ENCODE peak calls at places on chromosomes 13 and 19, in ten cellular contexts. One of them, this sample, is unnamed.

GRCh38 chr13:45105895-45106294 is 14.4 kb upstream of the GTF2F2 start:
- DNase-seq in heart left ventricle: no peak
- DNase-seq in SJSA1: no peak
- DNase-seq in H9: no peak
- DNase-seq in aorta: no peak
- DNase-seq in CD8-positive, alpha-beta T cell: no peak
- DNase-seq in NT2/D1: no peak
- DNase-seq in CD8-positive, alpha-beta memory T cell: no peak
- DNase-seq in left ventricle myocardium inferior: no peak
- DNase-seq in fibroblast of lung: no peak
- DNase-seq in this sample: no peak

GRCh38 chr19:49152218-49152550 is 3.0 kb downstream of the HRC start:
- DNase-seq in left ventricle myocardium inferior: no peak
- DNase-seq in SJSA1: no peak
- DNase-seq in CD8-positive, alpha-beta memory T cell: no peak
- DNase-seq in aorta: no peak
- DNase-seq in NT2/D1: no peak
- DNase-seq in CD8-positive, alpha-beta T cell: no peak
- DNase-seq in fibroblast of lung: no peak
- DNase-seq in heart left ventricle: no peak
- DNase-seq in H9: no peak
- DNase-seq in this sample: no peak

GRCh38 chr13:65748227-65748626 is 1481.9 kb downstream of the PCDH9 start:
- DNase-seq in left ventricle myocardium inferior: no peak
- DNase-seq in fibroblast of lung: no peak
- DNase-seq in heart left ventricle: no peak
- DNase-seq in CD8-positive, alpha-beta memory T cell: no peak
- DNase-seq in CD8-positive, alpha-beta T cell: no peak
- DNase-seq in aorta: no peak
- DNase-seq in NT2/D1: no peak
- DNase-seq in SJSA1: no peak
- DNase-seq in H9: no peak
- DNase-seq in this sample: no peak

GRCh38 chr13:111384441-111385181 is 64.2 kb downstream of the TEX29 start:
- DNase-seq in SJSA1: peak; percentile 47
- DNase-seq in CD8-positive, alpha-beta memory T cell: no peak
- DNase-seq in left ventricle myocardium inferior: no peak
- DNase-seq in NT2/D1: no peak
- DNase-seq in aorta: no peak
- DNase-seq in CD8-positive, alpha-beta T cell: no peak
- DNase-seq in heart left ventricle: no peak
- DNase-seq in fibroblast of lung: no peak
- DNase-seq in H9: peak; percentile 14
- DNase-seq in this sample: no peak

GRCh38 chr13:84405286-84405685 is 523.0 kb upstream of the SLITRK1 start:
- DNase-seq in H9: no peak
- DNase-seq in fibroblast of lung: peak; percentile 70
- DNase-seq in heart left ventricle: no peak
- DNase-seq in NT2/D1: no peak
- DNase-seq in CD8-positive, alpha-beta memory T cell: no peak
- DNase-seq in CD8-positive, alpha-beta T cell: no peak
- DNase-seq in aorta: no peak
- DNase-seq in left ventricle myocardium inferior: no peak
- DNase-seq in SJSA1: no peak
- DNase-seq in this sample: no peak

GRCh38 chr13:104831823-104832222 is 1703.6 kb downstream of the EFNB2 start:
- DNase-seq in CD8-positive, alpha-beta memory T cell: no peak
- DNase-seq in NT2/D1: no peak
- DNase-seq in fibroblast of lung: no peak
- DNase-seq in SJSA1: no peak
- DNase-seq in heart left ventricle: no peak
- DNase-seq in H9: no peak
- DNase-seq in left ventricle myocardium inferior: no peak
- DNase-seq in CD8-positive, alpha-beta T cell: no peak
- DNase-seq in aorta: no peak
- DNase-seq in this sample: no peak

GRCh38 chr19:30406220-30406944 is 34.2 kb downstream of the ZNF536 start:
- DNase-seq in aorta: no peak
- DNase-seq in NT2/D1: no peak
- DNase-seq in left ventricle myocardium inferior: peak; percentile 28
- DNase-seq in fibroblast of lung: no peak
- DNase-seq in SJSA1: no peak
- DNase-seq in H9: no peak
- DNase-seq in CD8-positive, alpha-beta T cell: no peak
- DNase-seq in heart left ventricle: no peak
- DNase-seq in CD8-positive, alpha-beta memory T cell: no peak
- DNase-seq in this sample: peak; percentile 86

GRCh38 chr19:29630661-29631060 is 24.6 kb downstream of the POP4 start:
- DNase-seq in aorta: no peak
- DNase-seq in CD8-positive, alpha-beta memory T cell: no peak
- DNase-seq in left ventricle myocardium inferior: no peak
- DNase-seq in NT2/D1: no peak
- DNase-seq in heart left ventricle: no peak
- DNase-seq in H9: no peak
- DNase-seq in CD8-positive, alpha-beta T cell: no peak
- DNase-seq in fibroblast of lung: no peak
- DNase-seq in SJSA1: no peak
- DNase-seq in this sample: no peak

GRCh38 chr19:51295382-51296126 is 15.9 kb upstream of the IGLON5 start:
- DNase-seq in CD8-positive, alpha-beta T cell: no peak
- DNase-seq in fibroblast of lung: no peak
- DNase-seq in heart left ventricle: no peak
- DNase-seq in CD8-positive, alpha-beta memory T cell: no peak
- DNase-seq in SJSA1: no peak
- DNase-seq in left ventricle myocardium inferior: no peak
- DNase-seq in H9: peak; percentile 74
- DNase-seq in aorta: no peak
- DNase-seq in NT2/D1: no peak
- DNase-seq in this sample: no peak

GRCh38 chr13:113654591-113655357 is 3.2 kb downstream of the ATP4B start:
- DNase-seq in heart left ventricle: peak; percentile 5
- DNase-seq in NT2/D1: no peak
- DNase-seq in aorta: peak; percentile 73
- DNase-seq in left ventricle myocardium inferior: peak; percentile 13
- DNase-seq in CD8-positive, alpha-beta T cell: no peak
- DNase-seq in fibroblast of lung: no peak
- DNase-seq in H9: no peak
- DNase-seq in CD8-positive, alpha-beta memory T cell: no peak
- DNase-seq in SJSA1: peak; percentile 58
- DNase-seq in this sample: no peak

GRCh38 chr13:41054212-41054877 is 7.0 kb upstream of the WBP4 start:
- DNase-seq in left ventricle myocardium inferior: no peak
- DNase-seq in SJSA1: no peak
- DNase-seq in CD8-positive, alpha-beta T cell: no peak
- DNase-seq in aorta: no peak
- DNase-seq in CD8-positive, alpha-beta memory T cell: peak; percentile 6
- DNase-seq in fibroblast of lung: peak; percentile 66
- DNase-seq in H9: no peak
- DNase-seq in NT2/D1: no peak
- DNase-seq in heart left ventricle: no peak
- DNase-seq in this sample: no peak

DNA sequence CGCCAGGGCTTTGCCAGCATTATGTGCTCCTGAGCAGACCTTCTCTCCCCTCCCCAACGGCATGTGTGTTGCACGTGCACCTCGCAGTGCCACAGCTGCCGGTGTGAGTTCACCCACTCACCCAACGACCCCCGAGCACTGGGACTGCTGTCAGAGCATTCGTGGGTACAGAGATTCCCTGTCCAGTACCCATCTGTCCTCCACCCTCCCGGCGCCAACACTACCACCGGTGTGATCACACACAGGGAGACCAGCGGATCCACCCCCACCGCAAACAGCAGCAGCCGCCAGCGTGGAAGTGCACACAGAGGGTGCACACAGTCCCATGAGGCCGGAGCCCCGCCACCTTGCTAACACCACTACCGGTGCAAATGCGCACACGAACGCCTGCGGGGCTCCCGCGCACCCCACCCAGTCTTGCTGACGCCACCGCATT is 15.9 kb downstream of the LILRA1 start:
- DNase-seq in aorta: no peak
- DNase-seq in fibroblast of lung: no peak
- DNase-seq in NT2/D1: no peak
- DNase-seq in left ventricle myocardium inferior: no peak
- DNase-seq in CD8-positive, alpha-beta T cell: no peak
- DNase-seq in CD8-positive, alpha-beta memory T cell: no peak
- DNase-seq in heart left ventricle: no peak
- DNase-seq in H9: no peak
- DNase-seq in SJSA1: no peak
- DNase-seq in this sample: peak; percentile 68
- H3K9me3 ChIP-seq in aorta: peaks cover 2% of the 10 kb centered on the region
- H3K9me3 ChIP-seq in fibroblast of lung: no peaks in the 10 kb centered on the region
- H3K9me3 ChIP-seq in NT2/D1: no peaks in the 10 kb centered on the region
- H3K9me3 ChIP-seq in left ventricle myocardium inferior: peaks cover 57% of the 10 kb centered on the region
- H3K9me3 ChIP-seq in CD8-positive, alpha-beta T cell: no peaks in the 10 kb centered on the region
- H3K9me3 ChIP-seq in CD8-positive, alpha-beta memory T cell: no peaks in the 10 kb centered on the region
- H3K9me3 ChIP-seq in heart left ventricle: peaks cover 21% of the 10 kb centered on the region
- H3K9me3 ChIP-seq in H9: peaks cover 90% of the 10 kb centered on the region
- H3K9me3 ChIP-seq in SJSA1: no peaks in the 10 kb centered on the region
- H3K9me3 ChIP-seq in this sample: no peaks in the 10 kb centered on the region

DNA sequence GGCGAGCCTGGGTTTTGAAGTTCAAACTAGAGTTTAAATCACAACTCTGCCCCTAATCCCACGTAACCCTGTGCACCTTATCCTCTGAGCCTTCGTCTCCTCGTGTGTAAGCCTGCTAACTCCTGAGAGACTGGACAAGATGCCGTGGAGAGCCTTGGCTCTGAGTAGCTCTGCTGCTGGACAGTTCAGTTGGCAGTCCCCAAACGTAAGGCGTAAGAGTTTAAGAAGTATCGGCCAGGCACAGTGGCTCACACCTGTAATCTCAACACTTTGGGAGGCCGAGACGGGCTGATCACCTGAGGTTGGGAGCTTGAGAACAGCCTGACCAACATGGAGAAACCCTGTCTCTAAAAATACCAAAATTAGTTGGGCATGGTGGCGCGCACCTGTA is 4.7 kb upstream of the CD79A start:
- DNase-seq in CD8-positive, alpha-beta memory T cell: no peak
- DNase-seq in NT2/D1: no peak
- DNase-seq in heart left ventricle: no peak
- DNase-seq in fibroblast of lung: no peak
- DNase-seq in left ventricle myocardium inferior: no peak
- DNase-seq in H9: no peak
- DNase-seq in aorta: no peak
- DNase-seq in SJSA1: no peak
- DNase-seq in CD8-positive, alpha-beta T cell: no peak
- DNase-seq in this sample: no peak
- H3K4me1 ChIP-seq in CD8-positive, alpha-beta memory T cell: peaks cover 100% of the 10 kb centered on the region
- H3K4me1 ChIP-seq in NT2/D1: peaks cover 10% of the 10 kb centered on the region
- H3K4me1 ChIP-seq in heart left ventricle: peaks cover 29% of the 10 kb centered on the region
- H3K4me1 ChIP-seq in fibroblast of lung: no peaks in the 10 kb centered on the region
- H3K4me1 ChIP-seq in left ventricle myocardium inferior: peaks cover 56% of the 10 kb centered on the region
- H3K4me1 ChIP-seq in H9: no peaks in the 10 kb centered on the region
- H3K4me1 ChIP-seq in aorta: no peaks in the 10 kb centered on the region
- H3K4me1 ChIP-seq in SJSA1: no peaks in the 10 kb centered on the region
- H3K4me1 ChIP-seq in CD8-positive, alpha-beta T cell: peaks cover 94% of the 10 kb centered on the region
- H3K4me1 ChIP-seq in this sample: peaks cover 9% of the 10 kb centered on the region

GRCh38 chr19:2847507-2847906 is 6.2 kb downstream of the ZNF555 start:
- DNase-seq in CD8-positive, alpha-beta T cell: no peak
- DNase-seq in H9: no peak
- DNase-seq in SJSA1: no peak
- DNase-seq in aorta: no peak
- DNase-seq in left ventricle myocardium inferior: no peak
- DNase-seq in fibroblast of lung: no peak
- DNase-seq in NT2/D1: no peak
- DNase-seq in CD8-positive, alpha-beta memory T cell: no peak
- DNase-seq in heart left ventricle: no peak
- DNase-seq in this sample: no peak

GRCh38 chr19:2845107-2845506 is 3.8 kb downstream of the ZNF555 start:
- DNase-seq in fibroblast of lung: no peak
- DNase-seq in left ventricle myocardium inferior: no peak
- DNase-seq in NT2/D1: no peak
- DNase-seq in CD8-positive, alpha-beta memory T cell: no peak
- DNase-seq in CD8-positive, alpha-beta T cell: no peak
- DNase-seq in SJSA1: no peak
- DNase-seq in aorta: no peak
- DNase-seq in heart left ventricle: no peak
- DNase-seq in H9: no peak
- DNase-seq in this sample: no peak

GRCh38 chr19:2848625-2849024 is 7.3 kb downstream of the ZNF555 start:
- DNase-seq in H9: no peak
- DNase-seq in fibroblast of lung: no peak
- DNase-seq in SJSA1: no peak
- DNase-seq in CD8-positive, alpha-beta memory T cell: no peak
- DNase-seq in NT2/D1: no peak
- DNase-seq in left ventricle myocardium inferior: no peak
- DNase-seq in heart left ventricle: no peak
- DNase-seq in CD8-positive, alpha-beta T cell: no peak
- DNase-seq in aorta: no peak
- DNase-seq in this sample: no peak

GRCh38 chr19:2850256-2850925 is 9.1 kb downstream of the ZNF555 start:
- DNase-seq in NT2/D1: no peak
- DNase-seq in fibroblast of lung: no peak
- DNase-seq in CD8-positive, alpha-beta memory T cell: no peak
- DNase-seq in aorta: no peak
- DNase-seq in H9: no peak
- DNase-seq in SJSA1: no peak
- DNase-seq in left ventricle myocardium inferior: no peak
- DNase-seq in heart left ventricle: no peak
- DNase-seq in CD8-positive, alpha-beta T cell: no peak
- DNase-seq in this sample: no peak

DNA sequence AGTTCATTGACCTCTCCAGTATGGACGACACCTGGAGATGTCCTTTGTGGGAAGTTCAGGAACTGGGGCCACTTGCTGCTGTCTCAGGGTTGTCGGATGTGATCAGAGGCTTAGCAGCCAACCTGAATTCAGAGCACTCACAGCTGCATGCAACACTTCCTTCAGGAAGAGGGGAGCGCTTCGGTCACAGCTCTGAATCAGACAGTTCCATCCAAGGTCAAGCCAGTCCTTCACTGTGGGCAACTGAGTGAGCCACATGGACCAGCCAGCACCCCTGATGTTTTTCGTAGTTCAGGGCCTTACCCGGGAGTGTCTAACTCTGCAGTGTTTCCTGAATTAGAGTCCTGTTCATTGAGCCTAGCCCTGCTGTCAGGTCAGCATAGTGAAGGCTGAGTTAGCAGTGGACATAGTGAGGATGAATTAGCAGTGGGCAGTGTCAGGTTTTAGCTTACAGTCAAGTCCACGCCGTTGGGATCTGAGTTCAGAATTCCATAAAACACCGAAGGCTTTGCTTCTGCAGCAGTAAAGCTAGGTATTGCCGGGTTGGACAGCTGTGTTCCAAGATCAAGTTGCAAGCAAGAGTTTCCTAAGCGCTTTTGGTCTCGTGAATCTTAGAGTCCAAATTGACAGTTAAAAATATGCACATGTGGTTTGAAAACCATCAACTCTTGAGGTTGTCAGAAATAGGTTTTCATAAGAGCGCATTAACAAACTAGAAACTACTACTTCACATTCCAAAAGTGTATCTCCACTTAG is 5.1 kb downstream of the ZNF555 start:
- DNase-seq in aorta: no peak
- DNase-seq in CD8-positive, alpha-beta memory T cell: no peak
- DNase-seq in fibroblast of lung: no peak
- DNase-seq in H9: no peak
- DNase-seq in NT2/D1: no peak
- DNase-seq in heart left ventricle: no peak
- DNase-seq in SJSA1: no peak
- DNase-seq in left ventricle myocardium inferior: no peak
- DNase-seq in CD8-positive, alpha-beta T cell: no peak
- DNase-seq in this sample: no peak
- H3K9me3 ChIP-seq in aorta: peaks cover 9% of the 10 kb centered on the region
- H3K9me3 ChIP-seq in CD8-positive, alpha-beta memory T cell: no peaks in the 10 kb centered on the region
- H3K9me3 ChIP-seq in fibroblast of lung: no peaks in the 10 kb centered on the region
- H3K9me3 ChIP-seq in H9: peaks cover 12% of the 10 kb centered on the region
- H3K9me3 ChIP-seq in NT2/D1: peaks cover 53% of the 10 kb centered on the region
- H3K9me3 ChIP-seq in heart left ventricle: peaks cover 67% of the 10 kb centered on the region
- H3K9me3 ChIP-seq in SJSA1: peaks cover 23% of the 10 kb centered on the region
- H3K9me3 ChIP-seq in left ventricle myocardium inferior: peaks cover 68% of the 10 kb centered on the region
- H3K9me3 ChIP-seq in CD8-positive, alpha-beta T cell: no peaks in the 10 kb centered on the region
- H3K9me3 ChIP-seq in this sample: peaks cover 16% of the 10 kb centered on the region

GRCh38 chr19:32802840-32803239 is 66.7 kb downstream of the SLC7A9 start:
- DNase-seq in CD8-positive, alpha-beta memory T cell: no peak
- DNase-seq in left ventricle myocardium inferior: no peak
- DNase-seq in heart left ventricle: no peak
- DNase-seq in NT2/D1: no peak
- DNase-seq in SJSA1: no peak
- DNase-seq in aorta: no peak
- DNase-seq in CD8-positive, alpha-beta T cell: no peak
- DNase-seq in fibroblast of lung: no peak
- DNase-seq in H9: no peak
- DNase-seq in this sample: no peak
- H3K4me1 ChIP-seq in CD8-positive, alpha-beta memory T cell: no peaks in the 10 kb centered on the region
- H3K4me1 ChIP-seq in left ventricle myocardium inferior: no peaks in the 10 kb centered on the region
- H3K4me1 ChIP-seq in heart left ventricle: no peaks in the 10 kb centered on the region
- H3K4me1 ChIP-seq in NT2/D1: no peaks in the 10 kb centered on the region
- H3K4me1 ChIP-seq in SJSA1: no peaks in the 10 kb centered on the region
- H3K4me1 ChIP-seq in aorta: no peaks in the 10 kb centered on the region
- H3K4me1 ChIP-seq in CD8-positive, alpha-beta T cell: peaks cover 7% of the 10 kb centered on the region
- H3K4me1 ChIP-seq in fibroblast of lung: no peaks in the 10 kb centered on the region
- H3K4me1 ChIP-seq in H9: no peaks in the 10 kb centered on the region
- H3K4me1 ChIP-seq in this sample: no peaks in the 10 kb centered on the region